ENCODE peak calls at places on chromosomes 2 and 18, in seven cellular contexts. K is GM18507, X is A172, W is midbrain, U is A549, N is right cardiac atrium, B is anterior cingulate cortex. P is an unnamed sample.

GRCh38 chr2:74441690-74442482 is at the start of gene RTKN:
- DNase-seq in U (peak; percentile 24), B (no peak), N (peak; percentile 60), W (no peak), X (no peak), K (peak; percentile 22), P (no peak)

GRCh38 chr18:39380823-39381222 is 1815.2 kb upstream of the CELF4 start:
- DNase-seq in U (no peak), N (no peak), W (no peak), B (no peak), K (no peak), X (no peak), P (peak; percentile 42)

GRCh38 chr2:224142397-224143312 is 103.6 kb upstream of the SERPINE2 start:
- DNase-seq in W (no peak), B (no peak), X (peak; percentile 64), N (no peak), U (peak; percentile 49), K (no peak), P (no peak)

GRCh38 chr2:18731661-18732060 is 142.3 kb upstream of the NT5C1B start:
- DNase-seq in U (no peak), K (no peak), B (no peak), W (no peak), N (no peak), X (no peak), P (no peak)

GRCh38 chr2:69177785-69178636 is 165.0 kb downstream of the ANTXR1 start:
- DNase-seq in B (peak; percentile 15), W (peak; percentile 66), U (peak; percentile 93), N (peak; percentile 96), X (peak; percentile 95), K (peak; percentile 17), P (no peak)

GRCh38 chr2:240590681-240591111 is 4.2 kb downstream of the CAPN10 start:
- DNase-seq in U (no peak), X (no peak), W (no peak), K (no peak), B (no peak), N (peak; percentile 15), P (no peak)

GRCh38 chr2:130252880-130253645 is 54.8 kb upstream of the TUBA3E start:
- DNase-seq in W (no peak), U (peak; percentile 56), K (no peak), X (no peak), N (no peak), B (no peak), P (peak; percentile 63)

GRCh38 chr2:14401838-14402237 is 230.7 kb upstream of the LRATD1 start:
- DNase-seq in U (no peak), B (no peak), W (no peak), K (no peak), X (peak; percentile 11), N (no peak), P (peak; percentile 28)

GRCh38 chr2:100178085-100178788 is 35.8 kb upstream of the AFF3 start:
- DNase-seq in N (no peak), B (no peak), W (no peak), U (peak; percentile 91), K (no peak), X (peak; percentile 95), P (no peak)

GRCh38 chr2:160167089-160167488 is 33.0 kb downstream of the ITGB6 start:
- DNase-seq in W (no peak), N (no peak), U (no peak), B (no peak), K (no peak), X (no peak), P (no peak)

GRCh38 chr2:167140767-167141166 is 252.5 kb downstream of the XIRP2 start:
- DNase-seq in N (no peak), B (no peak), W (no peak), X (peak; percentile 99), K (no peak), U (peak; percentile 47), P (no peak)

GRCh38 chr2:235330775-235331438 is 162.9 kb upstream of the AGAP1 start:
- DNase-seq in W (no peak), X (peak; percentile 93), B (no peak), U (peak; percentile 96), N (no peak), K (no peak), P (peak; percentile 57)

GRCh38 chr2:36482576-36483214 is 115.3 kb downstream of the FEZ2 start:
- DNase-seq in X (peak; percentile 49), W (no peak), B (no peak), N (no peak), K (no peak), U (peak; percentile 61), P (no peak)

GRCh38 chr2:104900608-104901007 is 46.7 kb downstream of the POU3F3 start:
- DNase-seq in W (no peak), X (no peak), K (no peak), B (no peak), U (no peak), N (no peak), P (no peak)

GRCh38 chr2:36717556-36718266 is 21.2 kb downstream of the VIT start:
- DNase-seq in K (no peak), U (no peak), N (no peak), B (no peak), X (no peak), W (no peak), P (no peak)

GRCh38 chr2:20148841-20149702 is 75.9 kb downstream of the SDC1 start:
- DNase-seq in W (no peak), X (peak; percentile 73), K (no peak), B (no peak), N (no peak), U (no peak), P (no peak)

GRCh38 chr2:46984642-46985476 is 69.3 kb upstream of the MCFD2 start:
- DNase-seq in B (no peak), U (peak; percentile 84), W (peak; percentile 56), X (peak; percentile 99), K (peak; percentile 46), N (peak; percentile 80), P (no peak)

GRCh38 chr18:48324651-48325050 is 84.5 kb downstream of the ZBTB7C start:
- DNase-seq in K (no peak), X (no peak), U (no peak), B (no peak), W (no peak), N (no peak), P (no peak)

GRCh38 chr2:70716131-70716766 is 51.8 kb downstream of the ADD2 start:
- DNase-seq in W (no peak), N (no peak), U (no peak), X (no peak), B (no peak), K (no peak), P (no peak)

GRCh38 chr2:29293830-29294438 is 178.7 kb downstream of the CLIP4 start:
- DNase-seq in X (peak; percentile 31), U (peak; percentile 19), N (no peak), B (no peak), W (no peak), K (no peak), P (no peak)

GRCh38 chr2:162073776-162074578 is at the start of gene DPP4:
- DNase-seq in N (peak; percentile 13), B (no peak), X (no peak), U (peak; percentile 12), W (no peak), K (peak; percentile 82), P (no peak)

GRCh38 chr2:241540391-241540765 is 18.2 kb upstream of the BOK start:
- DNase-seq in B (no peak), W (no peak), K (no peak), X (no peak), U (no peak), N (no peak), P (no peak)

GRCh38 chr18:30987479-30988241 is 54.9 kb downstream of the DSC3 start:
- DNase-seq in U (peak; percentile 67), W (no peak), N (no peak), K (no peak), X (peak; percentile 10), B (no peak), P (no peak)

GRCh38 chr2:102063360-102063947 is 71.7 kb downstream of the IL1R2 start:
- DNase-seq in K (no peak), N (peak; percentile 90), W (peak; percentile 4), X (no peak), B (no peak), U (no peak), P (no peak)

GRCh38 chr18:65753520-65753919 is 2.7 kb downstream of the CDH7 start:
- DNase-seq in X (no peak), U (peak; percentile 69), N (no peak), B (peak; percentile 3), W (peak; percentile 63), K (no peak), P (peak; percentile 77)

GRCh38 chr2:60867848-60868247 is 13.5 kb upstream of the REL start:
- DNase-seq in X (no peak), W (no peak), N (no peak), B (no peak), K (no peak), U (no peak), P (no peak)

GRCh38 chr2:173027181-173028128 is 48.2 kb upstream of the MAP3K20 start:
- DNase-seq in U (peak; percentile 92), X (peak; percentile 79), K (peak; percentile 32), B (peak; percentile 43), W (peak; percentile 87), N (peak; percentile 80), P (peak; percentile 92)

GRCh38 chr18:31950620-31951019 is 7.7 kb upstream of the TRAPPC8 start:
- DNase-seq in N (no peak), W (no peak), U (no peak), K (no peak), X (no peak), B (no peak), P (no peak)

GRCh38 chr2:2582998-2583545 is 252.0 kb upstream of the MYT1L start:
- DNase-seq in N (no peak), U (no peak), X (no peak), W (no peak), B (no peak), K (no peak), P (no peak)

GRCh38 chr2:217142649-217143266 is 282.9 kb upstream of the TNP1 start:
- DNase-seq in K (no peak), W (no peak), U (peak; percentile 26), N (no peak), X (peak; percentile 20), B (no peak), P (no peak)

GRCh38 chr2:75464348-75464946 is 96.3 kb downstream of the EVA1A start:
- DNase-seq in X (peak; percentile 32), B (no peak), K (no peak), W (peak; percentile 0), N (no peak), U (peak; percentile 30), P (no peak)